ENCODE peak calls at places on chromosome 9, in ten cellular contexts. K is aorta; Y is heart right ventricle; F is CD8-positive, alpha-beta memory T cell; C is tibial nerve; U is IMR-90; P is mammary epithelial cell; V is heart left ventricle; T is OCI-LY7; W is lung. B is an unnamed sample.

GRCh38 chr9:114958021-114958846 is 27.8 kb upstream of the TNFSF8 start:
- DNase-seq in K (peak), F (no peak), C (no peak), V (no peak), Y (peak), U (no peak), W (peak), P (peak), T (no peak), B (peak)

GRCh38 chr9:135464181-135464580 is 15.4 kb upstream of the PPP1R26 start:
- DNase-seq in T (no peak), C (no peak), K (no peak), P (no peak), Y (no peak), V (no peak), W (no peak), U (no peak), F (no peak), B (no peak)

GRCh38 chr9:130698514-130698913 is 4.9 kb downstream of the EXOSC2 start:
- DNase-seq in F (no peak), Y (no peak), K (no peak), T (no peak), V (no peak), W (no peak), C (no peak), U (peak), P (no peak), B (no peak)

GRCh38 chr9:136343121-136343883 is 16.0 kb downstream of the GPSM1 start:
- DNase-seq in C (no peak), W (no peak), P (no peak), K (no peak), Y (peak), T (no peak), V (no peak), F (no peak), U (no peak), B (no peak)

GRCh38 chr9:127767909-127768331 is 10.5 kb downstream of the SH2D3C start:
- DNase-seq in C (no peak), W (no peak), P (no peak), V (peak), K (no peak), Y (peak), U (peak), T (no peak), F (no peak), B (no peak)

GRCh38 chr9:34653610-34654072 is 1.7 kb downstream of the IL11RA start:
- DNase-seq in W (no peak), C (no peak), Y (no peak), P (no peak), F (no peak), V (no peak), K (peak), U (peak), T (no peak), B (no peak)

GRCh38 chr9:93205045-93205768 is 21.3 kb downstream of the WNK2 start:
- DNase-seq in C (no peak), T (peak), F (no peak), Y (peak), W (no peak), P (no peak), V (peak), K (peak), U (no peak), B (peak)

GRCh38 chr9:97645720-97646119 is 12.1 kb downstream of the NCBP1 start:
- DNase-seq in U (no peak), F (no peak), K (no peak), C (no peak), Y (no peak), V (no peak), P (no peak), T (no peak), W (no peak), B (no peak)

GRCh38 chr9:105355810-105356209 is 92.0 kb upstream of the FSD1L start:
- DNase-seq in Y (no peak), C (no peak), K (no peak), U (peak), V (no peak), T (peak), W (no peak), P (peak), F (peak), B (no peak)

GRCh38 chr9:92265159-92265558 is 28.3 kb downstream of the IARS1 start:
- DNase-seq in K (no peak), Y (no peak), T (no peak), F (no peak), V (no peak), P (peak), U (peak), W (no peak), C (no peak), B (peak)

GRCh38 chr9:134627417-134628353 is 13.9 kb upstream of the COL5A1 start:
- DNase-seq in Y (no peak), F (no peak), C (peak), T (no peak), W (no peak), U (no peak), P (no peak), K (peak), V (peak), B (no peak)

GRCh38 chr9:120583958-120584369 is 4.0 kb upstream of the CDK5RAP2 start:
- DNase-seq in F (no peak), W (no peak), P (peak), V (no peak), K (no peak), C (no peak), Y (no peak), U (peak), T (peak), B (peak)

GRCh38 chr9:98775831-98776441 is 20.4 kb downstream of the ANKS6 start:
- DNase-seq in Y (no peak), C (no peak), K (no peak), V (no peak), P (peak), F (peak), T (peak), W (no peak), U (peak), B (no peak)

GRCh38 chr9:126128494-126129142 is 198.0 kb upstream of the MVB12B start:
- DNase-seq in C (no peak), Y (no peak), K (no peak), U (no peak), T (no peak), V (no peak), F (no peak), P (no peak), W (peak), B (no peak)

GRCh38 chr9:7791364-7791763 is 8.2 kb downstream of the DMAC1 start:
- DNase-seq in C (no peak), T (no peak), U (no peak), V (no peak), Y (no peak), K (no peak), W (no peak), P (no peak), F (no peak), B (no peak)

GRCh38 chr9:35560625-35561337 is 44.3 kb upstream of the TESK1 start:
- DNase-seq in Y (no peak), P (no peak), V (no peak), T (no peak), F (no peak), U (no peak), C (no peak), W (no peak), K (no peak), B (no peak)

GRCh38 chr9:79664375-79664825 is 92.6 kb downstream of the TLE4 start:
- DNase-seq in P (no peak), K (peak), T (no peak), W (no peak), V (no peak), U (peak), C (no peak), F (no peak), Y (no peak), B (no peak)

GRCh38 chr9:108130896-108131295 is 641.3 kb upstream of the KLF4 start:
- DNase-seq in T (no peak), V (no peak), F (no peak), W (no peak), U (no peak), P (no peak), K (no peak), C (no peak), Y (no peak), B (no peak)

GRCh38 chr9:136335296-136336155 is 8.2 kb downstream of the GPSM1 start:
- DNase-seq in F (no peak), V (no peak), W (no peak), U (no peak), K (no peak), Y (no peak), C (no peak), P (no peak), T (no peak), B (no peak)

GRCh38 chr9:30075451-30076199 is 2308.8 kb upstream of the ACO1 start:
- DNase-seq in T (no peak), U (no peak), K (no peak), P (peak), W (no peak), Y (no peak), F (no peak), V (no peak), C (no peak), B (no peak)

GRCh38 chr9:105146677-105147076 is 97.8 kb upstream of the SLC44A1 start:
- DNase-seq in K (no peak), U (no peak), T (no peak), V (no peak), W (no peak), C (no peak), Y (no peak), P (no peak), F (no peak), B (no peak)

GRCh38 chr9:128912270-128912853 is 8.4 kb upstream of the PHYHD1 start:
- DNase-seq in T (no peak), V (no peak), C (no peak), U (peak), P (peak), F (no peak), Y (no peak), W (peak), K (no peak), B (no peak)

GRCh38 chr9:113187935-113188595 is 33.0 kb downstream of the FKBP15 start:
- DNase-seq in Y (no peak), K (peak), P (peak), U (peak), T (no peak), C (peak), V (peak), F (no peak), W (peak), B (no peak)
- H3K4me3 ChIP-seq in Y (no peak), K (no peak), P (no peak), U (no peak), T (no peak), C (no peak), V (peak), F (no peak), W (no peak), B (no peak)

DNA sequence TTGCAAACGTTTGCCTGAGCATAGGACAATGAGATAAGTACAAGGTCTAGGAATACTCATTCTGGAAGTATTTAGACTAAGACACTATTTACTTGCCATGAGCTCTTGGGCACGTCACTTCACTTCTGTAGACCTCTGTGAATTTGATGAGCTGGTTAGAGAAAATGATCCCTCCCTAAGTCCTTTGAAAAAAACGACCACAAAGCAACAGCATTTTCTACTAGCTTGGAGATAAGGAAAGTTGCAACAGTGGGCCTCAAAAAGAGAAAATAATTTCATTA is 1.9 kb downstream of the LURAP1L start:
- DNase-seq in K (no peak), P (no peak), V (no peak), T (no peak), W (no peak), U (peak), Y (no peak), C (no peak), F (no peak), B (no peak)
- H3K27ac ChIP-seq in K (no peak), P (peak), V (peak), T (no peak), W (peak), U (peak), Y (peak), C (peak), F (no peak), B (peak)

DNA sequence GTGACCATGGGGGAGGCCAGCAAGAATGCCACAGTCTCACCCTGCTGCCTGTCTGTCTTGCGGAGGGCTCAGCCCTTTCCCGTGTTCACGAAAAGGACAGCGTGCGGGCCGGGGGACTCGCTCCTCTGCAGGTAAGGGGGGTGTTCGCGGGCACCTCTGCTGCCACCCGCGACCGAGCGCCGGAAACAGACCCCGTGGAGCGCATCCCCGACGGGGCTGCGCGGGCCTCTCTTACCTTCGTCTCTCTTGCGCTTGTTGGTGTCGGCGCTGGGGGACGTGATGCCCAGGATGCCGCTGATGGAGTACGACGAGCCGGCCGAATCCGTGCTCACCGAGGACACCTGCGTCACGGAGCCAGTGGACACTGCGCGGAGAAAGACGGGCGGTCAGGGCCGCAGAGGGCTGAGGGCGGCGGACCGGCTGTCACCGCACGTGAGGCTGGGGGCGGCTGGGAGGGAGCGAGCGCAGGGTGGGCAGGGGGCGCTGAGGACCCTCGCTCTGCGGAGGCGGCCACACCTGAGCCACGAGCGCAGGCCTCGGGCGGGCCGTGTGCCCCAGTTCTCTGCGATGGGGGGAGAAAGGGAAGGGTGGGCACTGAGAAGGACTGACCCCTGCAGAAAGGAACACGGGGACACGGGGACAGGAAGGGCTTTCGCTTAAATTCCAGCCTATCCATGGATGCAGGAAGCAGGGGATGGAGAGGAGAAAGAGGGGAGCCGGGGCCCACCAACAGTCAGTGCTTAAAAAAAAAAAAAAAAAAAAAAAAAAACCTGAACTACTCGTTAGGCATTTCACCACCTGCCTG is 31.5 kb downstream of the PAX5 start:
- DNase-seq in C (no peak), P (no peak), F (no peak), Y (no peak), V (no peak), K (no peak), T (peak), W (no peak), U (no peak), B (no peak)
- H3K4me3 ChIP-seq in C (peak), P (no peak), F (no peak), Y (no peak), V (no peak), K (no peak), T (peak), W (no peak), U (no peak), B (no peak)

DNA sequence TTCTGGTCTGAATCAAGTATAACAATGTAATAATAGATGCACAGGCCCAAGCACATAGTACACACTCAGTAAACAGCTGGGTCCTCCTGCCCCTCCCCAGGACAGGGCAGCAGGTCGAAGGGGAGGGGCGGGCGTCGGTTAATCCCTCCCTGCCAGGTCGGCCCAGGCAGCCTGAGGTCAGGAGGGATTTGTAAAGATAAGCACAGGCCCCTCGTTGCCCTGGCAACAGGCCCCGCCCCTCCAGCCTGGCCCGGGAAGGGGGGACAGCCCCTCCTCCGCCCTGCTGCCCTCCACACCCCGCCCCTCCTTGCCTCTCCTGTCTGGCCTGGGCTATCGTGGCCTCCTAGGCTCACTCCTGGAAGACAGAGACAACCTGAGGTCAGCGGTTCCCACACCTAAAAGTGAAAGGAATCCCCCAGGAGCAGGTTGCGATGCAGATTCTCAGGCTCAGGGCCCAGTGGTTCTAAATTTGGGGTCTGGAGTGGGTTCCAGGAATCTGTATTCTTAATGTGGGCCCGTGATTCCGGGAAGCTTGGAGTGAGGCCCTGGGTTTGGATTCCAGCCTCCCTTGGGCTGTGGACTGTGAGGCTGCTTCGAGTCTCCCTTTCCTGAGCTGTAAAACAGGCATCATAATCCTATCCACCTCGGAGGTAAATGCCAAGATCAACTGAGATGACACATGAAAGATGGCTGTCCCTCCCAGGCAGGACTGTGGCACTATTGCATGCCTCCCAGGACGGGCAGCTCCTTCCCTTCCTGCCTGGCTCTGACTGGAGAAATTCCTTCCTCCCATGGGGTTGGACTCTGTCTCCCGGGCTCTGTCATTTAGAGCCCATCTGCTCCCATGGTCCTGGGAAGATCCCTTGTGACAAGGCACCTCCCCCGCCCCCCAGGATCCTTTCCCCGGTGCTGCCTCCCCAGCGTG is 4.4 kb downstream of the CRB2 start:
- DNase-seq in C (no peak), P (no peak), Y (no peak), T (peak), U (no peak), W (peak), K (no peak), F (peak), V (no peak), B (peak)
- H3K27ac ChIP-seq in C (no peak), P (no peak), Y (no peak), T (no peak), U (no peak), W (no peak), K (no peak), F (peak), V (no peak), B (no peak)